ENCODE peak calls at places on chromosomes 16 and 17, in six cellular contexts. Z, D, Q, M, U and P are unnamed samples.

GRCh38 chr16:86325895-86326294 is 184.4 kb upstream of the FOXF1 start:
- DNase-seq in Z (peak), D (no peak), Q (no peak), M (no peak), U (no peak), P (no peak)

GRCh38 chr17:81651692-81652091 is 4.7 kb downstream of the PDE6G start:
- DNase-seq in Z (no peak), D (no peak), Q (peak), M (no peak), U (no peak), P (peak)

GRCh38 chr17:51709867-51710266 is 448.6 kb downstream of the CA10 start:
- DNase-seq in Z (no peak), D (no peak), Q (no peak), M (peak), U (no peak), P (no peak)

GRCh38 chr16:88743693-88744519 is 37.6 kb downstream of the CTU2 start:
- DNase-seq in Z (peak), D (no peak), Q (peak), M (peak), U (peak), P (peak)

GRCh38 chr16:83779881-83780280 is 27.9 kb upstream of the HSBP1 start:
- DNase-seq in Z (no peak), D (no peak), Q (peak), M (peak), U (no peak), P (peak)

GRCh38 chr17:34009946-34010345 is 245.1 kb upstream of the CCL2 start:
- DNase-seq in Z (no peak), D (no peak), Q (no peak), M (no peak), U (no peak), P (no peak)

GRCh38 chr16:57051696-57052228 is 40.6 kb upstream of the CPNE2 start:
- DNase-seq in Z (no peak), D (no peak), Q (no peak), M (no peak), U (no peak), P (no peak)

GRCh38 chr16:16092925-16093624 is 130.2 kb downstream of the ABCC6 start:
- DNase-seq in Z (no peak), D (no peak), Q (no peak), M (no peak), U (no peak), P (no peak)

GRCh38 chr17:2250140-2251095 is 53.2 kb downstream of the SMG6 start:
- DNase-seq in Z (no peak), D (no peak), Q (no peak), M (no peak), U (no peak), P (peak)

GRCh38 chr16:67719778-67720144 is 645 bp upstream of the GFOD2 start:
- DNase-seq in Z (no peak), D (no peak), Q (peak), M (peak), U (peak), P (peak)

GRCh38 chr17:68053237-68054030 is 17.9 kb downstream of the KPNA2 start:
- DNase-seq in Z (peak), D (no peak), Q (peak), M (no peak), U (no peak), P (peak)

GRCh38 chr17:5042152-5043022 is 7.2 kb upstream of the SLC52A1 start:
- DNase-seq in Z (no peak), D (no peak), Q (no peak), M (no peak), U (no peak), P (no peak)